ENCODE peak calls at places on chromosome 14, in eight cellular contexts. I, B, X, G, V, T, M and O are unnamed samples.

GRCh38 chr14:89855961-89856360 is 98.6 kb downstream of the EFCAB11 start:
- DNase-seq in I (no peak), B (peak; percentile 59), X (no peak), G (no peak), V (peak; percentile 67), T (no peak), M (peak; percentile 89), O (no peak)

GRCh38 chr14:69675877-69676416 is 64.6 kb downstream of the SUSD6 start:
- DNase-seq in I (no peak), B (no peak), X (no peak), G (no peak), V (no peak), T (no peak), M (no peak), O (no peak)

GRCh38 chr14:20469890-20470858 is 968 bp downstream of the PNP start:
- DNase-seq in I (no peak), B (peak; percentile 60), X (peak; percentile 80), G (peak; percentile 24), V (peak; percentile 86), T (peak; percentile 38), M (peak; percentile 57), O (peak; percentile 54)

GRCh38 chr14:102140027-102140749 is 491 bp downstream of the WDR20 start:
- DNase-seq in I (peak; percentile 25), B (peak; percentile 39), X (peak; percentile 70), G (peak; percentile 48), V (peak; percentile 17), T (peak; percentile 64), M (no peak), O (peak; percentile 53)

GRCh38 chr14:43285575-43285974 is 1221.5 kb downstream of the FSCB start:
- DNase-seq in I (no peak), B (no peak), X (no peak), G (no peak), V (no peak), T (no peak), M (no peak), O (no peak)

GRCh38 chr14:90213099-90213748 is 43.1 kb upstream of the PSMC1 start:
- DNase-seq in I (no peak), B (no peak), X (no peak), G (no peak), V (no peak), T (no peak), M (no peak), O (no peak)

GRCh38 chr14:103748539-103748867 is 32.9 kb downstream of the ZFYVE21 start:
- DNase-seq in I (no peak), B (no peak), X (no peak), G (no peak), V (no peak), T (no peak), M (no peak), O (no peak)

GRCh38 chr14:61528591-61529021 is 166.7 kb upstream of the HIF1A start:
- DNase-seq in I (no peak), B (no peak), X (no peak), G (no peak), V (peak; percentile 83), T (no peak), M (peak; percentile 98), O (no peak)

GRCh38 chr14:103292426-103293374 is 41.3 kb upstream of the EIF5 start:
- DNase-seq in I (peak; percentile 64), B (peak; percentile 85), X (peak; percentile 92), G (peak; percentile 88), V (peak; percentile 33), T (peak; percentile 85), M (peak; percentile 53), O (peak; percentile 71)

GRCh38 chr14:89388853-89389252 is 28.2 kb downstream of the FOXN3 start:
- DNase-seq in I (no peak), B (no peak), X (peak; percentile 67), G (no peak), V (no peak), T (peak; percentile 30), M (peak; percentile 43), O (no peak)

GRCh38 chr14:99605299-99605961 is 1.4 kb upstream of the CCDC85C start:
- DNase-seq in I (peak; percentile 42), B (peak; percentile 68), X (peak; percentile 79), G (peak; percentile 84), V (peak; percentile 75), T (peak; percentile 76), M (peak; percentile 74), O (no peak)

GRCh38 chr14:99774526-99775307 is 18.5 kb upstream of the EML1 start:
- DNase-seq in I (peak; percentile 39), B (peak; percentile 72), X (no peak), G (no peak), V (no peak), T (no peak), M (peak; percentile 52), O (no peak)

GRCh38 chr14:105173901-105174894 is 5.6 kb upstream of the JAG2 start:
- DNase-seq in I (no peak), B (no peak), X (no peak), G (no peak), V (peak; percentile 64), T (no peak), M (no peak), O (no peak)

GRCh38 chr14:23078692-23079116 is 16.2 kb downstream of the ACIN1 start:
- DNase-seq in I (peak; percentile 55), B (peak; percentile 95), X (no peak), G (no peak), V (peak; percentile 79), T (no peak), M (peak; percentile 98), O (no peak)

GRCh38 chr14:31286456-31287293 is 79.1 kb upstream of the HECTD1 start:
- DNase-seq in I (no peak), B (peak; percentile 14), X (peak; percentile 82), G (no peak), V (no peak), T (peak; percentile 36), M (no peak), O (no peak)

GRCh38 chr14:91149462-91149861 is 35.6 kb downstream of the DGLUCY start:
- DNase-seq in I (peak; percentile 75), B (peak; percentile 71), X (no peak), G (no peak), V (peak; percentile 93), T (no peak), M (peak; percentile 100), O (no peak)

GRCh38 chr14:48250575-48250974 is 575.2 kb upstream of the MDGA2 start:
- DNase-seq in I (no peak), B (peak; percentile 37), X (no peak), G (no peak), V (no peak), T (no peak), M (no peak), O (no peak)

GRCh38 chr14:104885031-104885972 is 20.2 kb downstream of the CEP170B start:
- DNase-seq in I (peak; percentile 6), B (no peak), X (peak; percentile 38), G (no peak), V (no peak), T (no peak), M (no peak), O (peak; percentile 76)

GRCh38 chr14:94388027-94388895 is at the start of gene SERPINA1:
- DNase-seq in I (no peak), B (no peak), X (peak; percentile 37), G (no peak), V (peak; percentile 29), T (no peak), M (peak; percentile 44), O (peak; percentile 83)

GRCh38 chr14:77612011-77612620 is 4.3 kb downstream of the SPTLC2 start:
- DNase-seq in I (no peak), B (no peak), X (no peak), G (no peak), V (no peak), T (no peak), M (peak; percentile 71), O (no peak)

GRCh38 chr14:86321151-86321550 is 791.2 kb downstream of the FLRT2 start:
- DNase-seq in I (no peak), B (no peak), X (no peak), G (no peak), V (no peak), T (no peak), M (peak; percentile 49), O (no peak)

GRCh38 chr14:58701156-58701555 is 63.4 kb downstream of the DACT1 start:
- DNase-seq in I (no peak), B (no peak), X (no peak), G (no peak), V (no peak), T (no peak), M (no peak), O (no peak)

GRCh38 chr14:73764881-73765280 is 50.7 kb upstream of the PNMA1 start:
- DNase-seq in I (no peak), B (peak; percentile 80), X (peak; percentile 44), G (no peak), V (no peak), T (no peak), M (no peak), O (peak; percentile 85)

GRCh38 chr14:106436310-106436905 is 910.0 kb downstream of the TMEM121 start:
- DNase-seq in I (no peak), B (peak; percentile 26), X (peak; percentile 57), G (no peak), V (no peak), T (no peak), M (no peak), O (peak; percentile 71)
- TF ChIP-seq CTCF in I (no peak), B (peak; percentile 42), X (peak; percentile 36), G (no peak), V (no peak), T (peak; percentile 17), M (no peak), O (peak; percentile 26)

GRCh38 chr14:71488703-71489141 is 443.5 kb upstream of the RGS6 start:
- DNase-seq in I (no peak), B (no peak), X (no peak), G (no peak), V (no peak), T (no peak), M (peak; percentile 90), O (no peak)
- H3K27me3 ChIP-seq in I (no peaks in the 10 kb centered on the region), B (no peaks in the 10 kb centered on the region), X (no peaks in the 10 kb centered on the region), G (no peaks in the 10 kb centered on the region), V (no peaks in the 10 kb centered on the region), T (no peaks in the 10 kb centered on the region), M (no peaks in the 10 kb centered on the region), O (no peaks in the 10 kb centered on the region)

DNA sequence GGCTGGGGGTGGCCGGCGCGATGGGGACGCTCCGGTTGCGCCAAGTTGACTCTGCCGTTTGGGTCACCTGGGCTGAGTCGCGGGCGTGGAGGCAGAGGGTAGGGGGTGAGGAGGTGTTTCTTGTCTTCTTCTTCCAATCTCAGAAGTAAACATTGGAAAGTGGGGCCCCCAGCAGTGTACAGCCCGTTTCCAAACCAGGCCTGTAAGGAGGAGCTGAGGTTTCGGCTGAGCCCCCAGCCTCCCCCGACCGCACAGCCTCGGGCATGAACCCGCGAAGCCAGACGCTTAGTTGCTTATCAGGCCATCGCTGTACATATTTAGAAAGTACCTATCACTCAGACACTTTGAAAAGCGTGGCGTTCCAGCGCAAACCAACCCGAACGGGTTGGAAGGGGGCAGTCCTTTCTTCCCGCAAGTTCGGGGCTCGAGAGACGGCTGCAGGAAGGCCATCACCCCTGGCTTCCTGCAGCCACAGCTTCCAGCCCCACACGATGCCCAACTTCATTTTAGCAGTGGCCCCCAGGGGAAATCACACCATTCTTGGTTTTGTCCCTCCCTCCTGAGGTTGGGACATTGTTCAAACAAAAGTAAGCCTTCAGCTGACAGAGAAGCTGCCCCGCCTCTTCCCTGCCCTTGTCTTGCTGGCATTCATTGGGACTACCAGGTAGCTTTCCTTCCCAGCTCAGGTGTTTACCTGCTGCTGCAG is 164.1 kb downstream of the ZFP36L1 start:
- DNase-seq in I (no peak), B (no peak), X (peak; percentile 83), G (no peak), V (peak; percentile 52), T (peak; percentile 30), M (no peak), O (no peak)
- H3K27ac ChIP-seq in I (no peak overlapping the region), B (no peak overlapping the region), X (peak overlapping the region; percentile 16), G (no peak overlapping the region), V (peak overlapping the region; percentile 75), T (no peak overlapping the region), M (no peak overlapping the region), O (peak overlapping the region; percentile 76)

GRCh38 chr14:53792909-53793308 is 163.7 kb downstream of the BMP4 start:
- DNase-seq in I (no peak), B (no peak), X (peak; percentile 62), G (no peak), V (no peak), T (peak; percentile 8), M (no peak), O (no peak)
- TF ChIP-seq CTCF in I (no peak), B (no peak), X (peak; percentile 72), G (no peak), V (peak; percentile 33), T (peak; percentile 19), M (no peak), O (no peak)